ENCODE peak calls at places on chromosome 20, in eight cellular contexts. G, Y, F, B, I, R, S and J are unnamed samples.

GRCh38 chr20:63643499-63643898 is 9.7 kb downstream of the STMN3 start:
- DNase-seq in G (no peak), Y (no peak), F (no peak), B (no peak), I (no peak), R (no peak), S (no peak), J (no peak)

GRCh38 chr20:13649548-13649947 is 10.8 kb upstream of the TASP1 start:
- DNase-seq in G (peak), Y (peak), F (peak), B (no peak), I (no peak), R (no peak), S (peak), J (no peak)

GRCh38 chr20:1720226-1720625 is 62.6 kb upstream of the SIRPG start:
- DNase-seq in G (no peak), Y (no peak), F (no peak), B (no peak), I (no peak), R (no peak), S (no peak), J (no peak)

GRCh38 chr20:38337561-38338140 is 8.6 kb upstream of the LBP start:
- DNase-seq in G (no peak), Y (no peak), F (no peak), B (peak), I (peak), R (no peak), S (no peak), J (peak)

GRCh38 chr20:48750941-48751620 is 76.7 kb downstream of the PREX1 start:
- DNase-seq in G (peak), Y (peak), F (no peak), B (peak), I (no peak), R (no peak), S (no peak), J (no peak)

GRCh38 chr20:16803965-16804792 is 56.0 kb downstream of the OTOR start:
- DNase-seq in G (peak), Y (peak), F (peak), B (peak), I (peak), R (no peak), S (peak), J (peak)

GRCh38 chr20:36825374-36826104 is 50.4 kb upstream of the TLDC2 start:
- DNase-seq in G (no peak), Y (no peak), F (no peak), B (no peak), I (no peak), R (no peak), S (no peak), J (peak)

GRCh38 chr20:32315885-32316284 is 38.4 kb downstream of the KIF3B start:
- DNase-seq in G (no peak), Y (no peak), F (no peak), B (no peak), I (no peak), R (no peak), S (no peak), J (no peak)

GRCh38 chr20:47534405-47534804 is 32.7 kb downstream of the NCOA3 start:
- DNase-seq in G (no peak), Y (no peak), F (no peak), B (no peak), I (no peak), R (no peak), S (no peak), J (no peak)

GRCh38 chr20:24628985-24629384 is 159.6 kb downstream of the SYNDIG1 start:
- DNase-seq in G (no peak), Y (no peak), F (no peak), B (no peak), I (no peak), R (no peak), S (no peak), J (no peak)

GRCh38 chr20:50127587-50128519 is 14.9 kb upstream of the UBE2V1 start:
- DNase-seq in G (no peak), Y (no peak), F (no peak), B (no peak), I (no peak), R (no peak), S (no peak), J (no peak)

GRCh38 chr20:4227085-4227821 is 211.9 kb upstream of the RNF24 start:
- DNase-seq in G (no peak), Y (no peak), F (peak), B (no peak), I (peak), R (no peak), S (peak), J (peak)

GRCh38 chr20:14553774-14554524 is 216.5 kb upstream of the FLRT3 start:
- DNase-seq in G (no peak), Y (peak), F (peak), B (no peak), I (no peak), R (no peak), S (peak), J (no peak)

GRCh38 chr20:62523473-62524203 is 47.8 kb upstream of the GATA5 start:
- DNase-seq in G (no peak), Y (no peak), F (peak), B (no peak), I (peak), R (peak), S (no peak), J (no peak)

GRCh38 chr20:51265366-51265765 is 242.5 kb upstream of the KCNG1 start:
- DNase-seq in G (no peak), Y (no peak), F (no peak), B (no peak), I (no peak), R (no peak), S (no peak), J (no peak)

GRCh38 chr20:45113865-45114264 is 1.1 kb downstream of the WFDC5 start:
- DNase-seq in G (no peak), Y (no peak), F (no peak), B (no peak), I (no peak), R (no peak), S (no peak), J (no peak)

GRCh38 chr20:18972251-18972876 is 158.8 kb downstream of the SCP2D1 start:
- DNase-seq in G (no peak), Y (peak), F (no peak), B (no peak), I (no peak), R (no peak), S (no peak), J (no peak)

GRCh38 chr20:63350597-63351379 is 10.4 kb downstream of the CHRNA4 start:
- DNase-seq in G (no peak), Y (no peak), F (no peak), B (no peak), I (no peak), R (no peak), S (no peak), J (no peak)

GRCh38 chr20:46705378-46705729 is 4.1 kb upstream of the SLC2A10 start:
- DNase-seq in G (no peak), Y (no peak), F (peak), B (no peak), I (no peak), R (no peak), S (peak), J (no peak)

GRCh38 chr20:44279228-44279627 is 31.8 kb downstream of the FITM2 start:
- DNase-seq in G (no peak), Y (no peak), F (peak), B (no peak), I (no peak), R (no peak), S (peak), J (peak)

GRCh38 chr20:1291191-1291741 is 25.2 kb downstream of the SNPH start:
- DNase-seq in G (no peak), Y (no peak), F (peak), B (peak), I (no peak), R (no peak), S (peak), J (no peak)

GRCh38 chr20:59652381-59652780 is 48.0 kb downstream of the PHACTR3 start:
- DNase-seq in G (no peak), Y (no peak), F (no peak), B (no peak), I (no peak), R (no peak), S (no peak), J (no peak)

GRCh38 chr20:62208805-62209755 is 11.0 kb downstream of the HRH3 start:
- DNase-seq in G (no peak), Y (peak), F (no peak), B (no peak), I (peak), R (no peak), S (no peak), J (peak)

GRCh38 chr20:47020231-47020630 is 125.6 kb downstream of the EYA2 start:
- DNase-seq in G (no peak), Y (no peak), F (no peak), B (no peak), I (no peak), R (no peak), S (peak), J (no peak)

GRCh38 chr20:13644010-13644409 is 5.3 kb upstream of the TASP1 start:
- DNase-seq in G (no peak), Y (no peak), F (no peak), B (no peak), I (no peak), R (no peak), S (peak), J (no peak)

GRCh38 chr20:60009318-60009717 is 51.1 kb downstream of the CDH26 start:
- DNase-seq in G (no peak), Y (no peak), F (no peak), B (no peak), I (no peak), R (no peak), S (no peak), J (no peak)

GRCh38 chr20:41615671-41616070 is 2.5 kb downstream of the CHD6 start:
- DNase-seq in G (no peak), Y (no peak), F (no peak), B (no peak), I (no peak), R (no peak), S (no peak), J (no peak)

GRCh38 chr20:3248167-3248992 is 9.4 kb upstream of the SLC4A11 start:
- DNase-seq in G (peak), Y (peak), F (peak), B (no peak), I (no peak), R (no peak), S (peak), J (peak)

GRCh38 chr20:59940956-59941294 is 736 bp downstream of the FAM217B start:
- DNase-seq in G (no peak), Y (no peak), F (no peak), B (peak), I (no peak), R (no peak), S (no peak), J (no peak)

GRCh38 chr20:53208110-53208908 is 236.2 kb downstream of the TSHZ2 start:
- DNase-seq in G (no peak), Y (no peak), F (no peak), B (no peak), I (no peak), R (no peak), S (no peak), J (no peak)

GRCh38 chr20:40489886-40490285 is 199.2 kb downstream of the MAFB start:
- DNase-seq in G (no peak), Y (no peak), F (peak), B (no peak), I (no peak), R (no peak), S (peak), J (peak)

GRCh38 chr20:63183422-63184146 is 32.3 kb downstream of the YTHDF1 start:
- DNase-seq in G (no peak), Y (no peak), F (peak), B (no peak), I (peak), R (peak), S (peak), J (peak)

GRCh38 chr20:20755674-20756319 is 43.4 kb upstream of the RALGAPA2 start:
- DNase-seq in G (no peak), Y (no peak), F (no peak), B (no peak), I (peak), R (no peak), S (no peak), J (no peak)

GRCh38 chr20:47521059-47521808 is 19.5 kb downstream of the NCOA3 start:
- DNase-seq in G (no peak), Y (no peak), F (no peak), B (no peak), I (no peak), R (no peak), S (no peak), J (no peak)

GRCh38 chr20:22684763-22685443 is 100.5 kb upstream of the FOXA2 start:
- DNase-seq in G (no peak), Y (no peak), F (no peak), B (no peak), I (no peak), R (no peak), S (no peak), J (no peak)

GRCh38 chr20:52809003-52809402 is 163.2 kb upstream of the TSHZ2 start:
- DNase-seq in G (no peak), Y (no peak), F (no peak), B (no peak), I (no peak), R (no peak), S (no peak), J (no peak)

GRCh38 chr20:46215913-46216707 is 92.2 kb downstream of the CDH22 start:
- DNase-seq in G (peak), Y (peak), F (peak), B (no peak), I (peak), R (no peak), S (peak), J (peak)

GRCh38 chr20:9306521-9306920 is 207.9 kb upstream of the LAMP5 start:
- DNase-seq in G (no peak), Y (no peak), F (peak), B (no peak), I (peak), R (no peak), S (peak), J (no peak)

GRCh38 chr20:30919514-30920188 is 337.8 kb upstream of the DEFB115 start:
- DNase-seq in G (peak), Y (no peak), F (no peak), B (no peak), I (no peak), R (no peak), S (no peak), J (no peak)